ENCODE peak calls at places on chromosomes 6 and 20, in seven cellular contexts. R is CD8-positive, alpha-beta memory T cell; W is OCI-LY7; I is esophagus muscularis mucosa; D is heart left ventricle; C is CD8-positive, alpha-beta T cell; E is body of pancreas. A is an unnamed sample.

GRCh38 chr6:7919871-7920270 is 9.3 kb upstream of the TXNDC5 start:
- DNase-seq in R (no peak), W (no peak), I (no peak), D (no peak), C (no peak), E (no peak), A (no peak)

GRCh38 chr6:44227138-44227770 is 3.9 kb downstream of the SLC29A1 start:
- DNase-seq in R (no peak), W (no peak), I (no peak), D (no peak), C (no peak), E (no peak), A (no peak)

GRCh38 chr20:24432057-24432456 is 37.4 kb upstream of the SYNDIG1 start:
- DNase-seq in R (no peak), W (no peak), I (no peak), D (no peak), C (no peak), E (no peak), A (peak; percentile 59)

GRCh38 chr6:56752009-56752408 is 109.3 kb upstream of the DST start:
- DNase-seq in R (no peak), W (no peak), I (no peak), D (no peak), C (no peak), E (no peak), A (no peak)

GRCh38 chr6:36364669-36365479 is 22.6 kb downstream of the ETV7 start:
- DNase-seq in R (no peak), W (peak; percentile 22), I (no peak), D (no peak), C (no peak), E (peak; percentile 64), A (peak; percentile 70)

GRCh38 chr6:35048631-35049083 is 92.5 kb downstream of the TCP11 start:
- DNase-seq in R (peak; percentile 17), W (peak; percentile 10), I (no peak), D (peak; percentile 64), C (peak; percentile 53), E (no peak), A (no peak)

GRCh38 chr6:156828280-156828703 is 51.1 kb downstream of the ARID1B start:
- DNase-seq in R (no peak), W (no peak), I (no peak), D (no peak), C (no peak), E (peak; percentile 70), A (no peak)

GRCh38 chr6:150514806-150515362 is 84.8 kb upstream of the PLEKHG1 start:
- DNase-seq in R (no peak), W (no peak), I (peak; percentile 82), D (no peak), C (no peak), E (no peak), A (no peak)

GRCh38 chr6:31836676-31837611 is 9.4 kb downstream of the HSPA1B start:
- DNase-seq in R (peak; percentile 23), W (peak; percentile 48), I (no peak), D (no peak), C (no peak), E (no peak), A (no peak)

GRCh38 chr6:24766685-24767462 is 7.9 kb upstream of the GMNN start:
- DNase-seq in R (peak; percentile 40), W (peak; percentile 64), I (no peak), D (no peak), C (no peak), E (no peak), A (no peak)

GRCh38 chr6:35363293-35363750 is 21.0 kb downstream of the PPARD start:
- DNase-seq in R (no peak), W (no peak), I (no peak), D (peak; percentile 48), C (no peak), E (no peak), A (no peak)

GRCh38 chr6:136647363-136647763 is 97.1 kb upstream of the MAP7 start:
- DNase-seq in R (peak; percentile 23), W (no peak), I (no peak), D (peak; percentile 29), C (no peak), E (peak; percentile 50), A (peak; percentile 41)

GRCh38 chr6:166750125-166750793 is 123.2 kb upstream of the RPS6KA2 start:
- DNase-seq in R (no peak), W (no peak), I (no peak), D (no peak), C (no peak), E (no peak), A (no peak)

GRCh38 chr6:26536571-26537159 is 1.5 kb upstream of the HMGN4 start:
- DNase-seq in R (peak; percentile 35), W (peak; percentile 86), I (no peak), D (no peak), C (peak; percentile 53), E (no peak), A (no peak)

GRCh38 chr20:53948383-53949318 is 121.7 kb downstream of the BCAS1 start:
- DNase-seq in R (no peak), W (no peak), I (peak; percentile 68), D (no peak), C (no peak), E (no peak), A (no peak)

GRCh38 chr6:166910601-166911000 is 45.7 kb downstream of the RNASET2 start:
- DNase-seq in R (no peak), W (no peak), I (no peak), D (no peak), C (no peak), E (no peak), A (no peak)

GRCh38 chr6:121540210-121540609 is 104.8 kb downstream of the GJA1 start:
- DNase-seq in R (no peak), W (no peak), I (no peak), D (no peak), C (no peak), E (no peak), A (no peak)

GRCh38 chr6:36479256-36479655 is 36.5 kb downstream of the KCTD20 start:
- DNase-seq in R (no peak), W (no peak), I (no peak), D (no peak), C (no peak), E (no peak), A (no peak)

GRCh38 chr6:3751730-3752537 is 421 bp upstream of the PXDC1 start:
- DNase-seq in R (peak; percentile 52), W (no peak), I (peak; percentile 98), D (peak; percentile 91), C (peak; percentile 65), E (peak; percentile 85), A (peak; percentile 80)

GRCh38 chr6:44712353-44713147 is 325.0 kb downstream of the CDC5L start:
- DNase-seq in R (no peak), W (no peak), I (no peak), D (no peak), C (no peak), E (no peak), A (no peak)

GRCh38 chr20:3470627-3471396 is at the start of gene ATRN:
- DNase-seq in R (peak; percentile 86), W (no peak), I (peak; percentile 95), D (peak; percentile 95), C (peak; percentile 94), E (peak; percentile 92), A (peak; percentile 91)

GRCh38 chr6:3453410-3453809 is 3.4 kb downstream of the SLC22A23 start:
- DNase-seq in R (no peak), W (no peak), I (no peak), D (no peak), C (no peak), E (no peak), A (no peak)

GRCh38 chr6:92577077-92577719 is 842.2 kb downstream of the EPHA7 start:
- DNase-seq in R (no peak), W (no peak), I (no peak), D (no peak), C (no peak), E (no peak), A (no peak)

GRCh38 chr6:5457036-5457435 is 195.7 kb downstream of the FARS2 start:
- DNase-seq in R (no peak), W (no peak), I (no peak), D (no peak), C (no peak), E (peak; percentile 29), A (no peak)

GRCh38 chr20:3672864-3673550 is 8.8 kb downstream of the ADAM33 start:
- DNase-seq in R (no peak), W (no peak), I (no peak), D (no peak), C (no peak), E (no peak), A (no peak)

DNA sequence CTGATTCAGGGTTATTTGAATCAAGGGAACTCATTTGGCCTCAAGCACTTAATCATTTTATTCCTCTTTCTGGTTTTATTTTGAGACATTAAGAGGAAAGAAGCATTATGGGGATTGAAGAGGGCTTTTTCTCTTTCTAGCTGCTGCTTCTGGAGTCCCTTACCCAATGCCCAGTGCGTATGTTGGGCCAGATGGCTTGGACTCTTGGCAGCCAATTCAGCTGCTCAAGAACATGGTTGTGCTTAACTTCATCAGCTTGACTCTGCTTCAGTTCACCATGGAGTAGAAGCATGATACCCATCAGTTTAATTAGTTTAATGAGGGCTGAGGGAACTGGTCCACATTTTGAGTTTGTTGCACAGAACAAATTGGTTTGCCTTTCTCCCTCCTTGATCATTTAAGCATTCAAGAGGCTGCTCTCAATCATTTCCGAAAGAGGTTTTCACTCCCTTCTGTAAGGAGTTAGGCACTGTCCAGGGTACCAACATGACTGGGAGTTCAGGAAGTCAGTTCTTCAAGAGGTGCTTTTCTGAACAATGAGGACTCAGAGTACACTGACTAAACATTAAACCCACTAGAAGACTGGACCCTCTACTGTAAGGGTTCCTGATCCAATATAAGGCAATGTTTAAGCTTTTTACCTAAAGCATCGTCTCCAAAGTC is 14.6 kb downstream of the PDYN start:
- DNase-seq in R (no peak), W (no peak), I (no peak), D (no peak), C (no peak), E (no peak), A (no peak)
- H3K4me1 ChIP-seq in R (no peaks in the 10 kb centered on the region), W (no peaks in the 10 kb centered on the region), I (no peaks in the 10 kb centered on the region), D (no peaks in the 10 kb centered on the region), C (no peaks in the 10 kb centered on the region), E (no peaks in the 10 kb centered on the region), A (no peaks in the 10 kb centered on the region)

GRCh38 chr6:142276256-142276655 is 25.6 kb upstream of the ADGRG6 start:
- DNase-seq in R (no peak), W (no peak), I (no peak), D (no peak), C (no peak), E (no peak), A (no peak)
- H3K4me1 ChIP-seq in R (no peaks in the 10 kb centered on the region), W (no peaks in the 10 kb centered on the region), I (no peaks in the 10 kb centered on the region), D (no peaks in the 10 kb centered on the region), C (no peaks in the 10 kb centered on the region), E (peaks cover 5% of the 10 kb centered on the region), A (no peaks in the 10 kb centered on the region)

GRCh38 chr20:10658876-10659632 is 14.7 kb downstream of the JAG1 start:
- DNase-seq in R (no peak), W (no peak), I (no peak), D (no peak), C (no peak), E (no peak), A (no peak)
- H3K4me1 ChIP-seq in R (no peaks in the 10 kb centered on the region), W (no peaks in the 10 kb centered on the region), I (peaks cover 44% of the 10 kb centered on the region), D (peaks cover 62% of the 10 kb centered on the region), C (no peaks in the 10 kb centered on the region), E (peaks cover 95% of the 10 kb centered on the region), A (peaks cover 49% of the 10 kb centered on the region)

DNA sequence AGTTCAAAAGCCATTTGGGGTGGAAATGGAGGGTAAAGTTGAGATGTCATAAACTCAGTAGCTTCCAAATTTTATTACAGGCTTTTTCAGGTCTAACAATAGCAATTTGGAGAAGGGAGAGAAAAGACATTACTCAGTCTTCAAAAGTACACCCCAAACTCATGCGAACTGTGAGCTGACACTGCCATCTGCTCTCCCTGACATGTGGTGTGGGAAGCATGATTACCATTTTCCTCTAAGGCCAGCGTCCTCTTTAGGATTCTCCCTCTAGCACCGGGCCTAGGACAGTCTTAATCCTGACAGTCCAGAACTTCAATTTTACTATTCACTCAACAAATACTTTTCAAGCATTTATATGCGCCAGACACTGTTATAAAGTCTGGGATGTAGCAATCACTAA is 536.0 kb upstream of the JARID2 start:
- DNase-seq in R (no peak), W (no peak), I (no peak), D (no peak), C (no peak), E (no peak), A (no peak)
- H3K4me1 ChIP-seq in R (no peaks in the 10 kb centered on the region), W (peaks cover 7% of the 10 kb centered on the region), I (peaks cover 30% of the 10 kb centered on the region), D (peaks cover 39% of the 10 kb centered on the region), C (no peaks in the 10 kb centered on the region), E (no peaks in the 10 kb centered on the region), A (peaks cover 13% of the 10 kb centered on the region)

A was measured in stomach.